ENCODE peak calls at places on chromosome 18, in seven cellular contexts. One of them, this sample, is unnamed.

GRCh38 chr18:3262234-3263171 is 570 bp downstream of the MYL12B start:
- DNase-seq in GM13977: no peak
- DNase-seq in fibroblast of the aortic adventitia: peak
- DNase-seq in PC-3: peak
- DNase-seq in bronchial epithelial cell: no peak
- DNase-seq in left ventricle myocardium inferior: no peak
- DNase-seq in AG04450: no peak
- DNase-seq in this sample: no peak

GRCh38 chr18:21364471-21364870 is 122.4 kb downstream of the GREB1L start:
- DNase-seq in fibroblast of the aortic adventitia: no peak
- DNase-seq in AG04450: no peak
- DNase-seq in GM13977: no peak
- DNase-seq in bronchial epithelial cell: no peak
- DNase-seq in PC-3: no peak
- DNase-seq in left ventricle myocardium inferior: no peak
- DNase-seq in this sample: no peak

GRCh38 chr18:47150029-47150823 is at the start of gene HDHD2:
- DNase-seq in left ventricle myocardium inferior: peak
- DNase-seq in PC-3: peak
- DNase-seq in bronchial epithelial cell: peak
- DNase-seq in AG04450: peak
- DNase-seq in GM13977: peak
- DNase-seq in fibroblast of the aortic adventitia: peak
- DNase-seq in this sample: peak

GRCh38 chr18:52311331-52311730 is 28.7 kb upstream of the DCC start:
- DNase-seq in left ventricle myocardium inferior: no peak
- DNase-seq in PC-3: no peak
- DNase-seq in AG04450: no peak
- DNase-seq in fibroblast of the aortic adventitia: no peak
- DNase-seq in GM13977: no peak
- DNase-seq in bronchial epithelial cell: peak
- DNase-seq in this sample: no peak

GRCh38 chr18:709771-710170 is 2.7 kb downstream of the ENOSF1 start:
- DNase-seq in GM13977: no peak
- DNase-seq in bronchial epithelial cell: no peak
- DNase-seq in left ventricle myocardium inferior: no peak
- DNase-seq in fibroblast of the aortic adventitia: no peak
- DNase-seq in PC-3: peak
- DNase-seq in AG04450: no peak
- DNase-seq in this sample: peak

GRCh38 chr18:1659190-1659589 is 754.5 kb downstream of the ADCYAP1 start:
- DNase-seq in fibroblast of the aortic adventitia: no peak
- DNase-seq in GM13977: no peak
- DNase-seq in left ventricle myocardium inferior: no peak
- DNase-seq in AG04450: no peak
- DNase-seq in PC-3: no peak
- DNase-seq in bronchial epithelial cell: no peak
- DNase-seq in this sample: no peak

GRCh38 chr18:8667846-8668245 is 37.5 kb upstream of the MTCL1 start:
- DNase-seq in PC-3: no peak
- DNase-seq in left ventricle myocardium inferior: no peak
- DNase-seq in fibroblast of the aortic adventitia: no peak
- DNase-seq in AG04450: no peak
- DNase-seq in bronchial epithelial cell: peak
- DNase-seq in GM13977: no peak
- DNase-seq in this sample: peak

GRCh38 chr18:10705786-10706185 is 180.0 kb downstream of the NAPG start:
- DNase-seq in AG04450: no peak
- DNase-seq in fibroblast of the aortic adventitia: no peak
- DNase-seq in left ventricle myocardium inferior: no peak
- DNase-seq in bronchial epithelial cell: no peak
- DNase-seq in GM13977: no peak
- DNase-seq in PC-3: no peak
- DNase-seq in this sample: no peak

GRCh38 chr18:46374850-46375249 is 270.7 kb downstream of the HAUS1 start:
- DNase-seq in PC-3: no peak
- DNase-seq in GM13977: no peak
- DNase-seq in fibroblast of the aortic adventitia: no peak
- DNase-seq in AG04450: no peak
- DNase-seq in bronchial epithelial cell: peak
- DNase-seq in left ventricle myocardium inferior: no peak
- DNase-seq in this sample: no peak

GRCh38 chr18:79543861-79544385 is 135.7 kb upstream of the CTDP1 start:
- DNase-seq in bronchial epithelial cell: no peak
- DNase-seq in left ventricle myocardium inferior: no peak
- DNase-seq in PC-3: no peak
- DNase-seq in fibroblast of the aortic adventitia: no peak
- DNase-seq in AG04450: no peak
- DNase-seq in GM13977: no peak
- DNase-seq in this sample: no peak

GRCh38 chr18:48230459-48231113 is 178.6 kb downstream of the ZBTB7C start:
- DNase-seq in left ventricle myocardium inferior: no peak
- DNase-seq in fibroblast of the aortic adventitia: peak
- DNase-seq in AG04450: peak
- DNase-seq in PC-3: peak
- DNase-seq in bronchial epithelial cell: peak
- DNase-seq in GM13977: peak
- DNase-seq in this sample: peak

GRCh38 chr18:910247-910646 is 5.6 kb downstream of the ADCYAP1 start:
- DNase-seq in PC-3: no peak
- DNase-seq in fibroblast of the aortic adventitia: no peak
- DNase-seq in AG04450: no peak
- DNase-seq in bronchial epithelial cell: no peak
- DNase-seq in GM13977: peak
- DNase-seq in left ventricle myocardium inferior: no peak
- DNase-seq in this sample: no peak

GRCh38 chr18:58186258-58186948 is 142.4 kb downstream of the NEDD4L start:
- DNase-seq in left ventricle myocardium inferior: no peak
- DNase-seq in AG04450: peak
- DNase-seq in bronchial epithelial cell: peak
- DNase-seq in PC-3: peak
- DNase-seq in fibroblast of the aortic adventitia: no peak
- DNase-seq in GM13977: no peak
- DNase-seq in this sample: peak

GRCh38 chr18:59729781-59730180 is 32.6 kb upstream of the CCBE1 start:
- DNase-seq in AG04450: no peak
- DNase-seq in GM13977: no peak
- DNase-seq in fibroblast of the aortic adventitia: no peak
- DNase-seq in bronchial epithelial cell: peak
- DNase-seq in PC-3: peak
- DNase-seq in left ventricle myocardium inferior: no peak
- DNase-seq in this sample: no peak

GRCh38 chr18:75066936-75067335 is 142.0 kb downstream of the PTGR3 start:
- DNase-seq in GM13977: no peak
- DNase-seq in bronchial epithelial cell: no peak
- DNase-seq in fibroblast of the aortic adventitia: no peak
- DNase-seq in AG04450: no peak
- DNase-seq in PC-3: no peak
- DNase-seq in left ventricle myocardium inferior: no peak
- DNase-seq in this sample: no peak

GRCh38 chr18:10794771-10795170 is 268.9 kb downstream of the NAPG start:
- DNase-seq in fibroblast of the aortic adventitia: no peak
- DNase-seq in left ventricle myocardium inferior: no peak
- DNase-seq in GM13977: no peak
- DNase-seq in AG04450: no peak
- DNase-seq in bronchial epithelial cell: no peak
- DNase-seq in PC-3: no peak
- DNase-seq in this sample: no peak

GRCh38 chr18:39453356-39453755 is 1887.8 kb upstream of the CELF4 start:
- DNase-seq in GM13977: no peak
- DNase-seq in PC-3: no peak
- DNase-seq in bronchial epithelial cell: no peak
- DNase-seq in AG04450: no peak
- DNase-seq in fibroblast of the aortic adventitia: no peak
- DNase-seq in left ventricle myocardium inferior: no peak
- DNase-seq in this sample: no peak

GRCh38 chr18:3869848-3870247 is 419.9 kb downstream of the TGIF1 start:
- DNase-seq in GM13977: no peak
- DNase-seq in AG04450: peak
- DNase-seq in left ventricle myocardium inferior: no peak
- DNase-seq in fibroblast of the aortic adventitia: peak
- DNase-seq in bronchial epithelial cell: peak
- DNase-seq in PC-3: peak
- DNase-seq in this sample: peak

GRCh38 chr18:75065251-75066000 is 143.5 kb downstream of the PTGR3 start:
- DNase-seq in PC-3: no peak
- DNase-seq in bronchial epithelial cell: no peak
- DNase-seq in fibroblast of the aortic adventitia: no peak
- DNase-seq in AG04450: no peak
- DNase-seq in left ventricle myocardium inferior: no peak
- DNase-seq in GM13977: no peak
- DNase-seq in this sample: no peak

GRCh38 chr18:23138470-23138869 is 3.2 kb downstream of the CABLES1 start:
- DNase-seq in PC-3: no peak
- DNase-seq in bronchial epithelial cell: no peak
- DNase-seq in AG04450: no peak
- DNase-seq in GM13977: no peak
- DNase-seq in left ventricle myocardium inferior: peak
- DNase-seq in fibroblast of the aortic adventitia: no peak
- DNase-seq in this sample: no peak

GRCh38 chr18:57889841-57890240 is 86.7 kb upstream of the ATP8B1 start:
- DNase-seq in PC-3: no peak
- DNase-seq in left ventricle myocardium inferior: no peak
- DNase-seq in GM13977: no peak
- DNase-seq in bronchial epithelial cell: no peak
- DNase-seq in fibroblast of the aortic adventitia: no peak
- DNase-seq in AG04450: no peak
- DNase-seq in this sample: peak

GRCh38 chr18:75083131-75083530 is 125.8 kb downstream of the PTGR3 start:
- DNase-seq in GM13977: no peak
- DNase-seq in AG04450: no peak
- DNase-seq in bronchial epithelial cell: no peak
- DNase-seq in fibroblast of the aortic adventitia: no peak
- DNase-seq in PC-3: no peak
- DNase-seq in left ventricle myocardium inferior: no peak
- DNase-seq in this sample: no peak

GRCh38 chr18:5440297-5440696 is 103.5 kb downstream of the EPB41L3 start:
- DNase-seq in left ventricle myocardium inferior: no peak
- DNase-seq in bronchial epithelial cell: no peak
- DNase-seq in PC-3: no peak
- DNase-seq in AG04450: no peak
- DNase-seq in fibroblast of the aortic adventitia: no peak
- DNase-seq in GM13977: no peak
- DNase-seq in this sample: no peak

GRCh38 chr18:73118121-73118816 is 250.5 kb upstream of the NETO1 start:
- DNase-seq in GM13977: no peak
- DNase-seq in left ventricle myocardium inferior: no peak
- DNase-seq in AG04450: peak
- DNase-seq in PC-3: peak
- DNase-seq in fibroblast of the aortic adventitia: peak
- DNase-seq in bronchial epithelial cell: peak
- DNase-seq in this sample: peak

GRCh38 chr18:79005653-79006052 is 26.0 kb downstream of the SALL3 start:
- DNase-seq in fibroblast of the aortic adventitia: no peak
- DNase-seq in left ventricle myocardium inferior: no peak
- DNase-seq in PC-3: no peak
- DNase-seq in bronchial epithelial cell: no peak
- DNase-seq in AG04450: no peak
- DNase-seq in GM13977: no peak
- DNase-seq in this sample: no peak

GRCh38 chr18:21740724-21741510 is at the start of gene MIB1:
- DNase-seq in bronchial epithelial cell: no peak
- DNase-seq in AG04450: peak
- DNase-seq in GM13977: peak
- DNase-seq in left ventricle myocardium inferior: peak
- DNase-seq in PC-3: no peak
- DNase-seq in fibroblast of the aortic adventitia: peak
- DNase-seq in this sample: no peak

DNA sequence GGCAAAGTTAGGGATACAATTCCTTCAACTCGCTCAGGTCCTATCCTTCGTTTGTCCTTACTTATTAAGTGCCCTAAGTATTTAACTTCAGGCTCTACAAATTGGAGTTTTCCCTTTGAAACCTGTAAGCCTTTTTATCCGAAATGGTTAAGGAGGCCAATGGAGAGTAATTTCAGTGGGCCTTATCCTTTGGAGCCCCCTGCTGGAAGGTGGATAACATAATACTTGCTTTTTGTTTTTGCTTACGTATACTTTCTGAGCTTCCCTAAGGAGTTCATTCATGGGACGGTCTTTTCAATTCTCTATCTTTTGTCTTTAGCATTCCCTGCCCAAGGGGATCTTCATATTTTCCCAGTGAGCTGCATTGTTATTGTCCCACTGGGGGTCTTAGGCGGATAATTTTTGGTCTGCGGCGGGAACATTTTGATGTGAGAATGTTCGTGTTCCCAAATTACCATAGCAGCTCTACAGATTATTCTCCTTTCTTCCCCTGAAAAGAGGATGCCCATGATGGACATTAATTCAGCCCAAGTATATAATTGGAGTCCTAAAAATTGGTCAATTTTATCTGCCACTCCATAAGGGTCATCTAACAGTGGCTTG is 34.4 kb upstream of the TRAPPC8 start:
- DNase-seq in GM13977: no peak
- DNase-seq in left ventricle myocardium inferior: no peak
- DNase-seq in bronchial epithelial cell: peak
- DNase-seq in fibroblast of the aortic adventitia: peak
- DNase-seq in AG04450: peak
- DNase-seq in PC-3: peak
- DNase-seq in this sample: peak
- TF ChIP-seq CTCF in GM13977: peak
- TF ChIP-seq CTCF in left ventricle myocardium inferior: peak
- TF ChIP-seq CTCF in bronchial epithelial cell: peak
- TF ChIP-seq CTCF in fibroblast of the aortic adventitia: peak
- TF ChIP-seq CTCF in AG04450: peak
- TF ChIP-seq CTCF in PC-3: peak
- TF ChIP-seq CTCF in this sample: peak

GRCh38 chr18:12304351-12305210 is 3.5 kb upstream of the TUBB6 start:
- DNase-seq in AG04450: peak
- DNase-seq in fibroblast of the aortic adventitia: no peak
- DNase-seq in left ventricle myocardium inferior: no peak
- DNase-seq in bronchial epithelial cell: peak
- DNase-seq in PC-3: peak
- DNase-seq in GM13977: no peak
- DNase-seq in this sample: no peak
- TF ChIP-seq CTCF in AG04450: no peak
- TF ChIP-seq CTCF in fibroblast of the aortic adventitia: no peak
- TF ChIP-seq CTCF in left ventricle myocardium inferior: no peak
- TF ChIP-seq CTCF in bronchial epithelial cell: no peak
- TF ChIP-seq CTCF in PC-3: no peak
- TF ChIP-seq CTCF in GM13977: no peak
- TF ChIP-seq CTCF in this sample: no peak

DNA sequence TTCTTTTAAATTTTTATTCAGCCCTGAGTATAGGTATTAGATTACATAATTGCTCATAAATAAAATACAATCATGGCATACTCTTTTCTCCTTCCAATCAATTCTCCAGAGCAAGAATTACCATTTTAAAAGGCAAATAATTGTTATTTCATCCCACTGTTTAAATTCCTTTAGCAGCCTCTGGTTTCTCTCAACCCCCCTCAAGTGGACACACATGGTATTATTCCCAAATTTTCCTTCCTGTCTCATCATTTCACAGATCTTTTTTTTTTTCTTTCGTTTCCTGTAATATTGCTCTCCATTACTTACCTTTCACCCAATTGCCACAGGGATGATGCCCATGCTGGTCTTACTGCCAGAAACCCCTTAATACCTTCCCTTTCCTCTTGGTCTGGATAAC is 385.2 kb downstream of the RIT2 start:
- DNase-seq in bronchial epithelial cell: peak
- DNase-seq in AG04450: no peak
- DNase-seq in fibroblast of the aortic adventitia: peak
- DNase-seq in PC-3: no peak
- DNase-seq in left ventricle myocardium inferior: no peak
- DNase-seq in GM13977: no peak
- DNase-seq in this sample: no peak
- TF ChIP-seq CTCF in bronchial epithelial cell: no peak
- TF ChIP-seq CTCF in AG04450: no peak
- TF ChIP-seq CTCF in fibroblast of the aortic adventitia: peak
- TF ChIP-seq CTCF in PC-3: no peak
- TF ChIP-seq CTCF in left ventricle myocardium inferior: peak
- TF ChIP-seq CTCF in GM13977: no peak
- TF ChIP-seq CTCF in this sample: no peak

GRCh38 chr18:68172842-68173549 is 541.9 kb downstream of the TMX3 start:
- DNase-seq in GM13977: no peak
- DNase-seq in left ventricle myocardium inferior: no peak
- DNase-seq in bronchial epithelial cell: no peak
- DNase-seq in AG04450: no peak
- DNase-seq in PC-3: no peak
- DNase-seq in fibroblast of the aortic adventitia: no peak
- DNase-seq in this sample: no peak
- TF ChIP-seq CTCF in GM13977: no peak
- TF ChIP-seq CTCF in left ventricle myocardium inferior: no peak
- TF ChIP-seq CTCF in bronchial epithelial cell: no peak
- TF ChIP-seq CTCF in AG04450: no peak
- TF ChIP-seq CTCF in PC-3: no peak
- TF ChIP-seq CTCF in fibroblast of the aortic adventitia: no peak
- TF ChIP-seq CTCF in this sample: no peak

This sample was measured in foreskin fibroblast.